ENCODE peak calls at places on chromosomes 12 and 14, in four cellular contexts. M, U, R and I are unnamed samples.
A peak's percentile ranks its signal among the peaks of the same experiment; 100 is the strongest.

GRCh38 chr12:106305376-106305775 is 2.8 kb downstream of the TCP11L2 start:
- DNase-seq in M (no peak), U (no peak), R (no peak), I (no peak)

GRCh38 chr14:28012629-28013415 is 753.8 kb upstream of the FOXG1 start:
- DNase-seq in R (no peak), M (no peak), U (no peak), I (no peak)

GRCh38 chr12:21459474-21459873 is 22.0 kb downstream of the PYROXD1 start:
- DNase-seq in U (no peak), R (no peak), M (no peak), I (no peak)

GRCh38 chr12:69397978-69398377 is 38.4 kb downstream of the YEATS4 start:
- DNase-seq in R (no peak), M (peak; percentile 67), U (no peak), I (no peak)

GRCh38 chr14:78202976-78203375 is 32.8 kb downstream of the NRXN3 start:
- DNase-seq in R (no peak), U (no peak), M (no peak), I (no peak)

GRCh38 chr12:100058482-100059029 is 73.8 kb upstream of the ANKS1B start:
- DNase-seq in R (no peak), M (peak; percentile 90), U (peak; percentile 6), I (peak; percentile 42)

GRCh38 chr12:32651151-32651955 is 27.7 kb upstream of the DNM1L start:
- DNase-seq in M (no peak), U (no peak), R (no peak), I (no peak)

GRCh38 chr12:51895378-51896135 is 7.7 kb downstream of the ANKRD33 start:
- DNase-seq in U (no peak), M (no peak), R (no peak), I (no peak)

GRCh38 chr14:80575763-80576162 is 364.5 kb upstream of the DIO2 start:
- DNase-seq in M (no peak), R (no peak), U (no peak), I (no peak)

GRCh38 chr14:100676089-100676685 is 50.5 kb upstream of the DLK1 start:
- DNase-seq in R (no peak), U (no peak), M (no peak), I (no peak)

GRCh38 chr12:122030427-122030825 is 8.7 kb downstream of the BCL7A start:
- DNase-seq in M (no peak), U (no peak), R (no peak), I (no peak)

GRCh38 chr14:73944432-73945158 is 5.3 kb downstream of the FAM161B start:
- DNase-seq in M (no peak), U (no peak), R (peak; percentile 47), I (no peak)

GRCh38 chr12:132178801-132179401 is 34.6 kb downstream of the NOC4L start:
- DNase-seq in M (no peak), R (no peak), U (no peak), I (no peak)

GRCh38 chr14:104652386-104652785 is 37.0 kb upstream of the INF2 start:
- DNase-seq in R (no peak), M (no peak), U (no peak), I (no peak)

GRCh38 chr14:76292561-76292960 is 83.4 kb upstream of the ESRRB start:
- DNase-seq in R (no peak), M (no peak), U (no peak), I (no peak)

GRCh38 chr12:63967358-63967757 is 122.9 kb downstream of the SRGAP1 start:
- DNase-seq in M (peak; percentile 54), U (no peak), R (no peak), I (no peak)

GRCh38 chr12:12533238-12533829 is 29.3 kb downstream of the DUSP16 start:
- DNase-seq in M (peak; percentile 19), R (peak; percentile 90), U (no peak), I (no peak)

GRCh38 chr12:29026419-29026818 is 122.7 kb upstream of the FAR2 start:
- DNase-seq in R (no peak), U (no peak), M (no peak), I (no peak)

GRCh38 chr12:99809921-99810320 is 162.4 kb downstream of the GARIN6 start:
- DNase-seq in U (no peak), M (no peak), R (no peak), I (no peak)

GRCh38 chr12:11171953-11172675 is 1.1 kb downstream of the SMIM10L1 start:
- DNase-seq in U (no peak), R (no peak), M (peak; percentile 34), I (peak; percentile 29)

GRCh38 chr12:13539051-13539450 is 342.5 kb downstream of the EMP1 start:
- DNase-seq in U (no peak), M (no peak), R (no peak), I (no peak)

GRCh38 chr14:60648934-60649814 is at the start of gene SIX1:
- DNase-seq in R (peak; percentile 66), M (peak; percentile 89), U (peak; percentile 71), I (peak; percentile 83)

GRCh38 chr12:58564721-58565120 is 355.6 kb downstream of the LRIG3 start:
- DNase-seq in R (no peak), M (no peak), U (no peak), I (no peak)

GRCh38 chr12:24921251-24922038 is 27.5 kb downstream of the BCAT1 start:
- DNase-seq in M (peak; percentile 67), R (no peak), U (no peak), I (no peak)

GRCh38 chr12:105228494-105228893 is 7.5 kb downstream of the APPL2 start:
- DNase-seq in U (no peak), M (peak; percentile 59), R (peak; percentile 19), I (no peak)

GRCh38 chr12:105970885-105971284 is 167.9 kb downstream of the NUAK1 start:
- DNase-seq in U (no peak), R (no peak), M (no peak), I (no peak)

GRCh38 chr12:105041186-105041585 is 43.1 kb downstream of the ALDH1L2 start:
- DNase-seq in R (no peak), M (peak; percentile 56), U (no peak), I (no peak)

GRCh38 chr14:64720190-64720589 is 16.0 kb downstream of the PLEKHG3 start:
- DNase-seq in M (no peak), U (no peak), R (peak; percentile 83), I (no peak)

GRCh38 chr12:69070319-69071090 is 137.5 kb upstream of the CPM start:
- DNase-seq in M (peak; percentile 77), R (peak; percentile 80), U (no peak), I (peak; percentile 69)

GRCh38 chr14:68279437-68279720 is 459.8 kb downstream of the RAD51B start:
- DNase-seq in U (no peak), M (no peak), R (no peak), I (peak; percentile 49)

GRCh38 chr12:23008613-23009012 is 383.6 kb downstream of the ETNK1 start:
- DNase-seq in U (no peak), M (no peak), R (no peak), I (no peak)

GRCh38 chr14:69574266-69574953 is at the start of gene CCDC177:
- DNase-seq in M (peak; percentile 61), R (peak; percentile 48), U (peak; percentile 67), I (peak; percentile 68)

GRCh38 chr12:49534806-49535278 is 4.0 kb upstream of the KCNH3 start:
- DNase-seq in R (no peak), U (no peak), M (no peak), I (no peak)

GRCh38 chr12:49564241-49565118 is 3.5 kb downstream of the MCRS1 start:
- DNase-seq in R (no peak), U (no peak), M (no peak), I (no peak)

GRCh38 chr12:111244673-111245072 is 124.2 kb downstream of the PHETA1 start:
- DNase-seq in M (no peak), R (no peak), U (no peak), I (no peak)

GRCh38 chr12:111238075-111238734 is 130.7 kb downstream of the PHETA1 start:
- DNase-seq in M (no peak), R (no peak), U (no peak), I (no peak)

GRCh38 chr12:111245701-111246476 is 123.0 kb downstream of the PHETA1 start:
- DNase-seq in M (no peak), R (no peak), U (no peak), I (no peak)

GRCh38 chr12:111242190-111242589 is 126.7 kb downstream of the PHETA1 start:
- DNase-seq in R (no peak), U (no peak), M (no peak), I (no peak)

DNA sequence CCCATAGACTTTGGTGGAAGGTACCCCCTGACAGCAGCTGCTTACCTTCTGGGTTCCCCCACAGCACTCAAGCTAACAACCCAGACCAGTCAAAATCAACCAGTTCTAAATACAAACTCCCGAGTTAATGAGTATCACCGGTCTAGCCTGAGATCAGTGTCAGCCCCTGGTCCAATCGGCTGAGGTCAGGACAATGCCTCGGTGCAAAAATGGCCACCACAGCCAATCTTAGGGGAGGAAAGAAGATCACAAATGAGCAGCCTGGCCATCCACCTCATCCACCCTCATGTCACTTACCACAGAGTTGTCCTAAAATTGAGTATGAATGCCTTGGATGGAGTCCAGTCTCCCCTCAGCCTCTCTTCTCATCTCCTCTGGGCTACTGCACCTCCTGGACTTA is 128.5 kb downstream of the PHETA1 start:
- DNase-seq in M (no peak), R (no peak), U (no peak), I (no peak)
- TF ChIP-seq CTCF in M (no peak), R (no peak), U (no peak), I (no peak)

GRCh38 chr12:113587720-113588119 is 116.0 kb upstream of the LHX5 start:
- DNase-seq in U (no peak), M (no peak), R (no peak), I (no peak)
- H3K4me3 ChIP-seq in U (no peak overlapping the region), M (no peak overlapping the region), R (no peak overlapping the region), I (no peak overlapping the region)

GRCh38 chr12:87866602-87867292 is 162.5 kb downstream of the C12orf50 start:
- DNase-seq in M (peak; percentile 25), U (no peak), R (no peak), I (peak; percentile 16)
- TF ChIP-seq CTCF in M (peak; percentile 44), U (peak; percentile 58), R (no peak), I (peak; percentile 50)

DNA sequence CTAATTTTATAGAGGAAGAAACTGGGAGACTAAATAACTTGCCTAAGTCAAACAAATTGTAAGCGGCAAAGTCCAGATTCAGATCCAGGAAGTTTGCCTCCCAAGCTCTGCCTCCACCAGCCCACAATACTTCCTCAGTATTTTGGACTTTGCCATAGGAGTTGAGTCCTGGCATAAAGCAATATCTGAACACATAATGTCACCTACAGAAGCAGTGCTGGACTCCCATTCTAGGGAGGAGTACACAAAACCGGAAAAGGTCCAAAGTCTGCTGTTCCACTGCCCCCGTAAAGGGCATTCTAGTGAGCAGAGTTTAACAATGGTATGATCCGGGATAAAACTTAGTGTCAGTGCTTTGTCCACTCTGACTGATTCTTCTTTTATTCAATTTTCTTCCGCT is 340.5 kb downstream of the FUT8 start:
- DNase-seq in R (no peak), M (no peak), U (no peak), I (no peak)
- H3K4me3 ChIP-seq in R (no peak overlapping the region), M (no peak overlapping the region), U (no peak overlapping the region), I (no peak overlapping the region)